ENCODE peak calls at places on chromosomes 12 and 14, in eight cellular contexts. One of them, this sample, is unnamed.

GRCh38 chr14:53444677-53445312 is 291.7 kb upstream of the DDHD1 start:
- DNase-seq in mesenchymal stem cell: no peak
- DNase-seq in CD4-positive, alpha-beta T cell: no peak
- DNase-seq in H9: no peak
- DNase-seq in small intestine: no peak
- DNase-seq in esophagus squamous epithelium: no peak
- DNase-seq in ovary: no peak
- DNase-seq in hepatocyte: peak
- DNase-seq in this sample: no peak

GRCh38 chr12:30599631-30600030 is 96.0 kb downstream of the IPO8 start:
- DNase-seq in CD4-positive, alpha-beta T cell: no peak
- DNase-seq in esophagus squamous epithelium: no peak
- DNase-seq in H9: no peak
- DNase-seq in hepatocyte: peak
- DNase-seq in ovary: no peak
- DNase-seq in mesenchymal stem cell: no peak
- DNase-seq in small intestine: no peak
- DNase-seq in this sample: no peak

GRCh38 chr12:50224026-50224692 is 57.0 kb upstream of the CERS5 start:
- DNase-seq in CD4-positive, alpha-beta T cell: peak
- DNase-seq in small intestine: peak
- DNase-seq in esophagus squamous epithelium: no peak
- DNase-seq in mesenchymal stem cell: peak
- DNase-seq in ovary: no peak
- DNase-seq in hepatocyte: peak
- DNase-seq in H9: peak
- DNase-seq in this sample: no peak

GRCh38 chr12:62409068-62409467 is 57.6 kb upstream of the MON2 start:
- DNase-seq in H9: no peak
- DNase-seq in mesenchymal stem cell: no peak
- DNase-seq in hepatocyte: no peak
- DNase-seq in esophagus squamous epithelium: no peak
- DNase-seq in ovary: no peak
- DNase-seq in small intestine: no peak
- DNase-seq in CD4-positive, alpha-beta T cell: no peak
- DNase-seq in this sample: no peak

GRCh38 chr14:91173221-91173670 is 59.4 kb downstream of the DGLUCY start:
- DNase-seq in ovary: peak
- DNase-seq in H9: peak
- DNase-seq in small intestine: peak
- DNase-seq in CD4-positive, alpha-beta T cell: peak
- DNase-seq in hepatocyte: peak
- DNase-seq in mesenchymal stem cell: peak
- DNase-seq in esophagus squamous epithelium: peak
- DNase-seq in this sample: peak

GRCh38 chr12:131210506-131211278 is 257.0 kb downstream of the ADGRD1 start:
- DNase-seq in ovary: no peak
- DNase-seq in H9: peak
- DNase-seq in hepatocyte: no peak
- DNase-seq in small intestine: no peak
- DNase-seq in mesenchymal stem cell: no peak
- DNase-seq in CD4-positive, alpha-beta T cell: no peak
- DNase-seq in esophagus squamous epithelium: no peak
- DNase-seq in this sample: no peak

GRCh38 chr12:3454780-3455179 is 36.2 kb upstream of the PRMT8 start:
- DNase-seq in hepatocyte: no peak
- DNase-seq in esophagus squamous epithelium: no peak
- DNase-seq in ovary: no peak
- DNase-seq in H9: peak
- DNase-seq in CD4-positive, alpha-beta T cell: no peak
- DNase-seq in mesenchymal stem cell: no peak
- DNase-seq in small intestine: no peak
- DNase-seq in this sample: no peak

GRCh38 chr14:22606380-22606779 is 8.3 kb downstream of the ABHD4 start:
- DNase-seq in hepatocyte: peak
- DNase-seq in small intestine: peak
- DNase-seq in H9: no peak
- DNase-seq in mesenchymal stem cell: no peak
- DNase-seq in esophagus squamous epithelium: no peak
- DNase-seq in ovary: no peak
- DNase-seq in CD4-positive, alpha-beta T cell: no peak
- DNase-seq in this sample: no peak

GRCh38 chr12:95802482-95803264 is 12.1 kb upstream of the NTN4 start:
- DNase-seq in mesenchymal stem cell: peak
- DNase-seq in esophagus squamous epithelium: no peak
- DNase-seq in ovary: no peak
- DNase-seq in hepatocyte: peak
- DNase-seq in H9: no peak
- DNase-seq in small intestine: peak
- DNase-seq in CD4-positive, alpha-beta T cell: no peak
- DNase-seq in this sample: peak

GRCh38 chr12:87469295-87469694 is 559.9 kb downstream of the C12orf50 start:
- DNase-seq in small intestine: no peak
- DNase-seq in ovary: no peak
- DNase-seq in H9: no peak
- DNase-seq in esophagus squamous epithelium: no peak
- DNase-seq in hepatocyte: no peak
- DNase-seq in CD4-positive, alpha-beta T cell: no peak
- DNase-seq in mesenchymal stem cell: no peak
- DNase-seq in this sample: no peak

GRCh38 chr12:25830456-25830855 is 128.0 kb upstream of the RASSF8 start:
- DNase-seq in hepatocyte: no peak
- DNase-seq in mesenchymal stem cell: no peak
- DNase-seq in esophagus squamous epithelium: no peak
- DNase-seq in small intestine: no peak
- DNase-seq in H9: no peak
- DNase-seq in ovary: no peak
- DNase-seq in CD4-positive, alpha-beta T cell: no peak
- DNase-seq in this sample: no peak
- H3K27ac ChIP-seq in hepatocyte: peak
- H3K27ac ChIP-seq in mesenchymal stem cell: no peak
- H3K27ac ChIP-seq in esophagus squamous epithelium: no peak
- H3K27ac ChIP-seq in small intestine: no peak
- H3K27ac ChIP-seq in H9: no peak
- H3K27ac ChIP-seq in ovary: no peak
- H3K27ac ChIP-seq in CD4-positive, alpha-beta T cell: no peak
- H3K27ac ChIP-seq in this sample: no peak

GRCh38 chr12:52444647-52445595 is 7.0 kb downstream of the KRT6B start:
- DNase-seq in esophagus squamous epithelium: no peak
- DNase-seq in hepatocyte: no peak
- DNase-seq in H9: no peak
- DNase-seq in CD4-positive, alpha-beta T cell: no peak
- DNase-seq in ovary: no peak
- DNase-seq in mesenchymal stem cell: no peak
- DNase-seq in small intestine: peak
- DNase-seq in this sample: no peak
- H3K27ac ChIP-seq in esophagus squamous epithelium: no peak
- H3K27ac ChIP-seq in hepatocyte: no peak
- H3K27ac ChIP-seq in H9: no peak
- H3K27ac ChIP-seq in CD4-positive, alpha-beta T cell: no peak
- H3K27ac ChIP-seq in ovary: no peak
- H3K27ac ChIP-seq in mesenchymal stem cell: no peak
- H3K27ac ChIP-seq in small intestine: no peak
- H3K27ac ChIP-seq in this sample: no peak

GRCh38 chr14:73457050-73457934 is 1.1 kb downstream of the NUMB start:
- DNase-seq in hepatocyte: peak
- DNase-seq in ovary: peak
- DNase-seq in CD4-positive, alpha-beta T cell: no peak
- DNase-seq in H9: peak
- DNase-seq in esophagus squamous epithelium: no peak
- DNase-seq in mesenchymal stem cell: peak
- DNase-seq in small intestine: peak
- DNase-seq in this sample: peak

GRCh38 chr14:73458219-73458976 is at the start of gene NUMB:
- DNase-seq in mesenchymal stem cell: peak
- DNase-seq in ovary: peak
- DNase-seq in small intestine: peak
- DNase-seq in esophagus squamous epithelium: peak
- DNase-seq in H9: peak
- DNase-seq in CD4-positive, alpha-beta T cell: peak
- DNase-seq in hepatocyte: peak
- DNase-seq in this sample: peak

GRCh38 chr14:73452341-73453191 is 5.8 kb downstream of the NUMB start:
- DNase-seq in hepatocyte: no peak
- DNase-seq in small intestine: no peak
- DNase-seq in ovary: no peak
- DNase-seq in CD4-positive, alpha-beta T cell: no peak
- DNase-seq in mesenchymal stem cell: peak
- DNase-seq in esophagus squamous epithelium: no peak
- DNase-seq in H9: no peak
- DNase-seq in this sample: no peak

GRCh38 chr14:73457935-73458218 is 469 bp downstream of the NUMB start:
- DNase-seq in small intestine: no peak
- DNase-seq in H9: no peak
- DNase-seq in hepatocyte: peak
- DNase-seq in CD4-positive, alpha-beta T cell: no peak
- DNase-seq in ovary: peak
- DNase-seq in mesenchymal stem cell: no peak
- DNase-seq in esophagus squamous epithelium: no peak
- DNase-seq in this sample: peak

GRCh38 chr14:73455294-73455693 is 3.1 kb downstream of the NUMB start:
- DNase-seq in mesenchymal stem cell: no peak
- DNase-seq in CD4-positive, alpha-beta T cell: no peak
- DNase-seq in ovary: no peak
- DNase-seq in hepatocyte: no peak
- DNase-seq in small intestine: no peak
- DNase-seq in H9: no peak
- DNase-seq in esophagus squamous epithelium: no peak
- DNase-seq in this sample: no peak
- H3K27ac ChIP-seq in mesenchymal stem cell: no peak
- H3K27ac ChIP-seq in CD4-positive, alpha-beta T cell: no peak
- H3K27ac ChIP-seq in ovary: no peak
- H3K27ac ChIP-seq in hepatocyte: no peak
- H3K27ac ChIP-seq in small intestine: no peak
- H3K27ac ChIP-seq in H9: no peak
- H3K27ac ChIP-seq in esophagus squamous epithelium: no peak
- H3K27ac ChIP-seq in this sample: no peak

GRCh38 chr14:34450542-34450915 is 11.5 kb downstream of the SPTSSA start:
- DNase-seq in esophagus squamous epithelium: no peak
- DNase-seq in hepatocyte: no peak
- DNase-seq in small intestine: no peak
- DNase-seq in mesenchymal stem cell: no peak
- DNase-seq in ovary: no peak
- DNase-seq in H9: no peak
- DNase-seq in CD4-positive, alpha-beta T cell: no peak
- DNase-seq in this sample: no peak
- H3K27ac ChIP-seq in esophagus squamous epithelium: no peak
- H3K27ac ChIP-seq in hepatocyte: no peak
- H3K27ac ChIP-seq in small intestine: no peak
- H3K27ac ChIP-seq in mesenchymal stem cell: no peak
- H3K27ac ChIP-seq in ovary: no peak
- H3K27ac ChIP-seq in H9: no peak
- H3K27ac ChIP-seq in CD4-positive, alpha-beta T cell: no peak
- H3K27ac ChIP-seq in this sample: peak